ENCODE peak calls at places on chromosomes 11 and 22, in ten cellular contexts. One of them, this sample, is unnamed.

GRCh38 chr11:1323779-1324178 is 14.3 kb upstream of the TOLLIP start:
- DNase-seq in T follicular helper cell: no peak
- DNase-seq in HS-27A: no peak
- DNase-seq in stimulated activated naive CD8-positive, alpha-beta T cell treated with anti-CD3 and anti-CD28 coated beads, Interleukin-15, amount 100 ng/mL, for 72 hours: no peak
- DNase-seq in Panc1: no peak
- DNase-seq in aorta: no peak
- DNase-seq in heart left ventricle: no peak
- DNase-seq in IMR-90: no peak
- DNase-seq in iris pigment epithelial cell: no peak
- DNase-seq in stimulated activated CD4-positive, alpha-beta T cell treated with anti-CD3 and anti-CD28 coated beads, Interleukin-4, amount 100 ng/mL, for 48 hours: no peak
- DNase-seq in this sample: no peak

GRCh38 chr11:86369668-86370067 is 5.0 kb upstream of the CCDC81 start:
- DNase-seq in T follicular helper cell: no peak
- DNase-seq in IMR-90: no peak
- DNase-seq in stimulated activated CD4-positive, alpha-beta T cell treated with anti-CD3 and anti-CD28 coated beads, Interleukin-4, amount 100 ng/mL, for 48 hours: no peak
- DNase-seq in HS-27A: no peak
- DNase-seq in iris pigment epithelial cell: no peak
- DNase-seq in stimulated activated naive CD8-positive, alpha-beta T cell treated with anti-CD3 and anti-CD28 coated beads, Interleukin-15, amount 100 ng/mL, for 72 hours: no peak
- DNase-seq in Panc1: no peak
- DNase-seq in aorta: no peak
- DNase-seq in heart left ventricle: no peak
- DNase-seq in this sample: no peak

GRCh38 chr22:30226192-30226832 is 20.2 kb downstream of the LIF start:
- DNase-seq in IMR-90: peak; percentile 56
- DNase-seq in iris pigment epithelial cell: no peak
- DNase-seq in T follicular helper cell: no peak
- DNase-seq in Panc1: no peak
- DNase-seq in aorta: no peak
- DNase-seq in HS-27A: no peak
- DNase-seq in stimulated activated naive CD8-positive, alpha-beta T cell treated with anti-CD3 and anti-CD28 coated beads, Interleukin-15, amount 100 ng/mL, for 72 hours: no peak
- DNase-seq in heart left ventricle: peak; percentile 8
- DNase-seq in stimulated activated CD4-positive, alpha-beta T cell treated with anti-CD3 and anti-CD28 coated beads, Interleukin-4, amount 100 ng/mL, for 48 hours: no peak
- DNase-seq in this sample: no peak

GRCh38 chr11:66880484-66881211 is 23.8 kb downstream of the LRFN4 start:
- DNase-seq in stimulated activated CD4-positive, alpha-beta T cell treated with anti-CD3 and anti-CD28 coated beads, Interleukin-4, amount 100 ng/mL, for 48 hours: no peak
- DNase-seq in Panc1: no peak
- DNase-seq in aorta: no peak
- DNase-seq in stimulated activated naive CD8-positive, alpha-beta T cell treated with anti-CD3 and anti-CD28 coated beads, Interleukin-15, amount 100 ng/mL, for 72 hours: no peak
- DNase-seq in HS-27A: no peak
- DNase-seq in IMR-90: peak; percentile 22
- DNase-seq in T follicular helper cell: no peak
- DNase-seq in heart left ventricle: peak; percentile 67
- DNase-seq in iris pigment epithelial cell: no peak
- DNase-seq in this sample: no peak

GRCh38 chr11:108432783-108433182 is 34.5 kb downstream of the C11orf65 start:
- DNase-seq in T follicular helper cell: no peak
- DNase-seq in aorta: no peak
- DNase-seq in IMR-90: peak; percentile 42
- DNase-seq in heart left ventricle: no peak
- DNase-seq in stimulated activated naive CD8-positive, alpha-beta T cell treated with anti-CD3 and anti-CD28 coated beads, Interleukin-15, amount 100 ng/mL, for 72 hours: no peak
- DNase-seq in Panc1: no peak
- DNase-seq in stimulated activated CD4-positive, alpha-beta T cell treated with anti-CD3 and anti-CD28 coated beads, Interleukin-4, amount 100 ng/mL, for 48 hours: no peak
- DNase-seq in HS-27A: peak; percentile 76
- DNase-seq in iris pigment epithelial cell: peak; percentile 45
- DNase-seq in this sample: no peak

GRCh38 chr11:2674681-2675131 is 25.1 kb downstream of the KCNQ1OT1 start:
- DNase-seq in Panc1: no peak
- DNase-seq in T follicular helper cell: no peak
- DNase-seq in IMR-90: no peak
- DNase-seq in HS-27A: no peak
- DNase-seq in aorta: peak; percentile 47
- DNase-seq in heart left ventricle: no peak
- DNase-seq in stimulated activated naive CD8-positive, alpha-beta T cell treated with anti-CD3 and anti-CD28 coated beads, Interleukin-15, amount 100 ng/mL, for 72 hours: no peak
- DNase-seq in iris pigment epithelial cell: no peak
- DNase-seq in stimulated activated CD4-positive, alpha-beta T cell treated with anti-CD3 and anti-CD28 coated beads, Interleukin-4, amount 100 ng/mL, for 48 hours: no peak
- DNase-seq in this sample: no peak

GRCh38 chr11:74288911-74289310 is 22.5 kb downstream of the P4HA3 start:
- DNase-seq in T follicular helper cell: no peak
- DNase-seq in iris pigment epithelial cell: peak; percentile 70
- DNase-seq in HS-27A: no peak
- DNase-seq in Panc1: no peak
- DNase-seq in aorta: no peak
- DNase-seq in IMR-90: no peak
- DNase-seq in stimulated activated CD4-positive, alpha-beta T cell treated with anti-CD3 and anti-CD28 coated beads, Interleukin-4, amount 100 ng/mL, for 48 hours: no peak
- DNase-seq in heart left ventricle: no peak
- DNase-seq in stimulated activated naive CD8-positive, alpha-beta T cell treated with anti-CD3 and anti-CD28 coated beads, Interleukin-15, amount 100 ng/mL, for 72 hours: no peak
- DNase-seq in this sample: no peak

GRCh38 chr11:1659478-1659877 is 29.9 kb downstream of the KRTAP5-5 start:
- DNase-seq in Panc1: no peak
- DNase-seq in HS-27A: no peak
- DNase-seq in IMR-90: no peak
- DNase-seq in heart left ventricle: no peak
- DNase-seq in aorta: no peak
- DNase-seq in iris pigment epithelial cell: no peak
- DNase-seq in T follicular helper cell: no peak
- DNase-seq in stimulated activated CD4-positive, alpha-beta T cell treated with anti-CD3 and anti-CD28 coated beads, Interleukin-4, amount 100 ng/mL, for 48 hours: no peak
- DNase-seq in stimulated activated naive CD8-positive, alpha-beta T cell treated with anti-CD3 and anti-CD28 coated beads, Interleukin-15, amount 100 ng/mL, for 72 hours: no peak
- DNase-seq in this sample: no peak

GRCh38 chr11:102914238-102915043 is 39.7 kb upstream of the MMP12 start:
- DNase-seq in stimulated activated CD4-positive, alpha-beta T cell treated with anti-CD3 and anti-CD28 coated beads, Interleukin-4, amount 100 ng/mL, for 48 hours: no peak
- DNase-seq in iris pigment epithelial cell: peak; percentile 50
- DNase-seq in aorta: no peak
- DNase-seq in heart left ventricle: no peak
- DNase-seq in T follicular helper cell: no peak
- DNase-seq in HS-27A: no peak
- DNase-seq in Panc1: peak; percentile 24
- DNase-seq in stimulated activated naive CD8-positive, alpha-beta T cell treated with anti-CD3 and anti-CD28 coated beads, Interleukin-15, amount 100 ng/mL, for 72 hours: peak; percentile 26
- DNase-seq in IMR-90: peak; percentile 56
- DNase-seq in this sample: no peak

GRCh38 chr22:31852691-31853370 is 91.5 kb upstream of the YWHAH start:
- DNase-seq in stimulated activated naive CD8-positive, alpha-beta T cell treated with anti-CD3 and anti-CD28 coated beads, Interleukin-15, amount 100 ng/mL, for 72 hours: no peak
- DNase-seq in heart left ventricle: no peak
- DNase-seq in T follicular helper cell: no peak
- DNase-seq in aorta: no peak
- DNase-seq in HS-27A: no peak
- DNase-seq in Panc1: no peak
- DNase-seq in stimulated activated CD4-positive, alpha-beta T cell treated with anti-CD3 and anti-CD28 coated beads, Interleukin-4, amount 100 ng/mL, for 48 hours: no peak
- DNase-seq in IMR-90: peak; percentile 21
- DNase-seq in iris pigment epithelial cell: no peak
- DNase-seq in this sample: no peak

GRCh38 chr11:2304156-2305139 is 2.6 kb downstream of the TSPAN32 start:
- DNase-seq in aorta: peak; percentile 52
- DNase-seq in stimulated activated CD4-positive, alpha-beta T cell treated with anti-CD3 and anti-CD28 coated beads, Interleukin-4, amount 100 ng/mL, for 48 hours: no peak
- DNase-seq in Panc1: no peak
- DNase-seq in stimulated activated naive CD8-positive, alpha-beta T cell treated with anti-CD3 and anti-CD28 coated beads, Interleukin-15, amount 100 ng/mL, for 72 hours: peak; percentile 27
- DNase-seq in heart left ventricle: no peak
- DNase-seq in HS-27A: no peak
- DNase-seq in iris pigment epithelial cell: no peak
- DNase-seq in IMR-90: no peak
- DNase-seq in T follicular helper cell: no peak
- DNase-seq in this sample: no peak